ENCODE peak calls at places on chromosomes 5 and 9, in ten cellular contexts. S is suprapubic skin, J is tibial artery, H is endodermal cell, R is stomach, Z is brain microvascular endothelial cell, C is bronchial epithelial cell, U is cardiac muscle cell, Q is kidney epithelial cell, A is HepG2. E is an unnamed sample.

GRCh38 chr9:115524467-115525059 is 406.6 kb upstream of the TNC start:
- DNase-seq in S (no peak), A (peak; percentile 32), U (peak; percentile 84), Q (peak; percentile 34), Z (peak; percentile 71), C (peak; percentile 73), R (no peak), J (no peak), H (peak; percentile 72), E (peak; percentile 1)

GRCh38 chr9:120235081-120235480 is 344.9 kb downstream of the CDK5RAP2 start:
- DNase-seq in A (no peak), S (no peak), Q (no peak), J (no peak), R (no peak), Z (no peak), C (no peak), H (no peak), U (no peak), E (no peak)

GRCh38 chr9:91186311-91187101 is 175.2 kb downstream of the AUH start:
- DNase-seq in S (peak; percentile 62), J (peak; percentile 57), U (no peak), A (no peak), Z (no peak), R (peak; percentile 23), Q (no peak), C (peak; percentile 58), H (no peak), E (no peak)

GRCh38 chr5:62720036-62720441 is 141.4 kb downstream of the LRRC70 start:
- DNase-seq in A (peak; percentile 30), Q (peak; percentile 49), H (peak; percentile 85), R (peak; percentile 33), S (no peak), U (peak; percentile 41), Z (no peak), J (no peak), C (peak; percentile 55), E (peak; percentile 43)

GRCh38 chr5:154618696-154619095 is 136.5 kb upstream of the LARP1 start:
- DNase-seq in Z (no peak), Q (no peak), U (no peak), A (no peak), J (no peak), R (no peak), H (no peak), C (peak; percentile 49), S (no peak), E (no peak)

GRCh38 chr5:52491829-52492217 is 295.9 kb upstream of the ITGA1 start:
- DNase-seq in U (no peak), C (no peak), H (no peak), A (no peak), J (no peak), R (no peak), Q (no peak), S (no peak), Z (no peak), E (no peak)

GRCh38 chr5:134738963-134739661 is 764 bp downstream of the CAMLG start:
- DNase-seq in Z (peak; percentile 35), Q (no peak), U (peak; percentile 47), C (peak; percentile 68), R (no peak), H (peak; percentile 77), S (no peak), A (peak; percentile 73), J (no peak), E (peak; percentile 20)

GRCh38 chr9:89742660-89743059 is 137.8 kb downstream of the GADD45G start:
- DNase-seq in J (no peak), Q (no peak), U (no peak), R (no peak), A (no peak), H (no peak), S (no peak), Z (no peak), C (no peak), E (peak; percentile 20)

GRCh38 chr9:133189826-133190225 is 19.2 kb downstream of the OBP2B start:
- DNase-seq in R (no peak), Z (no peak), U (no peak), A (no peak), J (no peak), C (no peak), S (peak; percentile 35), Q (no peak), H (no peak), E (no peak)

GRCh38 chr9:127987103-127987614 is 6.4 kb upstream of the EEIG1 start:
- DNase-seq in Q (no peak), H (peak; percentile 38), C (peak; percentile 67), Z (no peak), S (no peak), U (no peak), R (peak; percentile 92), A (peak; percentile 47), J (peak; percentile 70), E (no peak)

GRCh38 chr9:92952861-92953620 is 5.7 kb downstream of the FGD3 start:
- DNase-seq in U (peak; percentile 31), J (no peak), H (no peak), Z (no peak), A (no peak), R (no peak), Q (no peak), S (no peak), C (peak; percentile 51), E (no peak)

GRCh38 chr5:172726966-172727365 is 44.0 kb downstream of the DUSP1 start:
- DNase-seq in A (no peak), R (no peak), Q (no peak), S (no peak), J (no peak), H (no peak), C (no peak), Z (no peak), U (no peak), E (no peak)

GRCh38 chr9:135536166-135536565 is 9.8 kb upstream of the OBP2A start:
- DNase-seq in S (no peak), R (peak; percentile 10), Z (peak; percentile 89), C (no peak), Q (no peak), H (no peak), A (no peak), U (peak; percentile 85), J (peak; percentile 13), E (no peak)

GRCh38 chr9:135329571-135330306 is 149.8 kb upstream of the PPP1R26 start:
- DNase-seq in S (no peak), Q (no peak), J (peak; percentile 53), A (no peak), Z (no peak), H (peak; percentile 84), C (no peak), R (no peak), U (no peak), E (no peak)

GRCh38 chr5:1081519-1081918 is 30.3 kb downstream of the SLC12A7 start:
- DNase-seq in Q (no peak), A (no peak), C (no peak), S (no peak), H (no peak), U (no peak), Z (no peak), J (no peak), R (no peak), E (no peak)

GRCh38 chr5:1086137-1086536 is 25.7 kb downstream of the SLC12A7 start:
- DNase-seq in S (no peak), R (no peak), H (no peak), A (no peak), Q (no peak), J (no peak), C (no peak), Z (no peak), U (no peak), E (no peak)

GRCh38 chr5:1086871-1087270 is 25.0 kb downstream of the SLC12A7 start:
- DNase-seq in A (no peak), S (no peak), J (no peak), Q (no peak), U (no peak), Z (no peak), R (no peak), H (no peak), C (no peak), E (no peak)

GRCh38 chr5:1085391-1085790 is 26.5 kb downstream of the SLC12A7 start:
- DNase-seq in S (no peak), H (no peak), A (no peak), R (no peak), J (no peak), Z (no peak), C (no peak), U (no peak), Q (no peak), E (no peak)

GRCh38 chr5:1083823-1084605 is 27.8 kb downstream of the SLC12A7 start:
- DNase-seq in S (no peak), R (no peak), C (no peak), J (no peak), H (no peak), Q (no peak), A (no peak), Z (no peak), U (no peak), E (no peak)
- H3K36me3 ChIP-seq in S (peaks cover 85% of the 10 kb centered on the region), R (peaks cover 99% of the 10 kb centered on the region), C (peaks cover 2% of the 10 kb centered on the region), J (peaks cover 8% of the 10 kb centered on the region), H (peaks cover 7% of the 10 kb centered on the region), Q (no peaks in the 10 kb centered on the region), A (peaks cover 76% of the 10 kb centered on the region), Z (no peaks in the 10 kb centered on the region), U (peaks cover 9% of the 10 kb centered on the region), E (no peaks in the 10 kb centered on the region)

GRCh38 chr5:129899454-129899853 is 4.8 kb upstream of the CHSY3 start:
- DNase-seq in J (no peak), C (peak; percentile 42), Q (no peak), A (no peak), H (no peak), U (peak; percentile 60), R (no peak), Z (no peak), S (no peak), E (no peak)
- TF ChIP-seq CTCF in J (peak; percentile 68), C (no peak), Q (no peak), A (peak; percentile 24), H (peak; percentile 37), U (peak; percentile 41), R (no peak), Z (no peak), S (no peak), E (no peak)

DNA sequence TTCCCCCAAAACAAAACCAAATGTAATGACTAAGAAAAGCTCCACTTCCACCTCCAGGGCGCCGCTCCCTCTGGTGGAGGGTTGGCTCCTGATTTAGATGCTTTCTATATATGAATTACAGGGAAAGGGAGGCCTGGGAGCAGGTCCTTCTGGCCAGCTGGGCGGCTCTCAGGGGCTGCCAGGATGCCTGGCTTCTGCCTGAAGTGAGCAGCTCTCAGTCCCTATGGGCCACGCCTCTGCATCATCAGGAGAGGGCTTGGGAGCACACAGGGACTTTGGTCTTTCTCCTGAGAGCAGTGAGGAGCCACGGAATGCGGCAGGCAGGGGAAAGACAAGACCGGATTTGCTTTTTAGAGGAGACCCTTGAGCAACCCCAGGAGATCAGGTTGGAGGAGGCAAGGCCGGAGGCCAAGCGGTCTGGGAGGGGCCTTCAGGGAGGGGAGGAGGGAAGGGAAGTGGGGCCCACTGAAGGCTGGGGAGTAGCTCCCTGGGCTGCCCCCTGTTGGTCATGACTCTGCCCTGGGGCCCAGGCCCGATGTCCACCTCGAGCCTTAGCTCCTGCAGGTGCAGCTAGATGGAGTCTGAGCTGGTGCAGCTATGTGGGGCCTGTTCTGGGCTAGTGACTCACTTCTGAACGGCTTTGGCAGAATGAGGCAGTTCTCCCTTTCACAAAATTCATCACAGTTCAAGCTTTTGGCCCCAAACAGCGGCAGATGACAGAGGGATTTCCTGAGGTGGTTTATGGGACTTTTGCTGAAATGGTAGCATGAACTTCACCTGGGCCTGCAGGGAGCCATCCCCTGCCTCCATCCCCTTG is 11.3 kb upstream of the GRHPR start:
- DNase-seq in Q (no peak), J (no peak), A (peak; percentile 56), Z (no peak), H (peak; percentile 81), U (peak; percentile 25), S (no peak), R (no peak), C (no peak), E (peak; percentile 89)
- H3K4me3 ChIP-seq in Q (no peak overlapping the region), J (no peak overlapping the region), A (peak overlapping the region; percentile 39), Z (no peak overlapping the region), H (no peak overlapping the region), U (no peak overlapping the region), S (no peak overlapping the region), R (no peak overlapping the region), C (no peak overlapping the region), E (no peak overlapping the region)

GRCh38 chr5:177093082-177093712 is 6.5 kb downstream of the FGFR4 start:
- DNase-seq in C (no peak), J (no peak), A (no peak), H (no peak), Z (no peak), Q (no peak), U (no peak), S (no peak), R (no peak), E (no peak)
- H3K36me3 ChIP-seq in C (no peaks in the 10 kb centered on the region), J (no peaks in the 10 kb centered on the region), A (peaks cover 67% of the 10 kb centered on the region), H (no peaks in the 10 kb centered on the region), Z (no peaks in the 10 kb centered on the region), Q (no peaks in the 10 kb centered on the region), U (no peaks in the 10 kb centered on the region), S (no peaks in the 10 kb centered on the region), R (peaks cover 6% of the 10 kb centered on the region), E (no peaks in the 10 kb centered on the region)

E was measured in GM06990.